ENCODE peak calls at places on chromosomes 7 and 10, in seven cellular contexts. X is hippocampal formation; J is NCI-H1417; P is fibroblast of lung; L is lung; I is T-helper 1 cell; O is activated naive CD4-positive, alpha-beta T cell treated with anti-CD3 and anti-CD28 coated beads for 36 hours. H is an unnamed sample.

GRCh38 chr10:2938869-2939268 is 128.5 kb upstream of the PFKP start:
- DNase-seq in J (no peak), O (no peak), X (no peak), L (no peak), P (peak), I (no peak), H (no peak)

GRCh38 chr10:119834188-119834587 is 38.5 kb downstream of the MCMBP start:
- DNase-seq in X (no peak), I (no peak), O (peak), L (no peak), P (no peak), J (no peak), H (no peak)

GRCh38 chr10:60869916-60870728 is 73.9 kb downstream of the RHOBTB1 start:
- DNase-seq in J (peak), L (no peak), O (no peak), P (no peak), I (no peak), X (no peak), H (no peak)

GRCh38 chr7:26398436-26399308 is 107.0 kb downstream of the SNX10 start:
- DNase-seq in P (peak), J (peak), L (peak), I (no peak), X (no peak), O (peak), H (peak)

GRCh38 chr10:113139695-113140094 is 189.6 kb downstream of the TCF7L2 start:
- DNase-seq in L (no peak), P (peak), X (no peak), O (no peak), I (no peak), J (no peak), H (no peak)

GRCh38 chr7:74627699-74628411 is 29.7 kb upstream of the GTF2I start:
- DNase-seq in L (peak), J (peak), O (no peak), P (peak), I (no peak), X (no peak), H (no peak)

GRCh38 chr7:30867483-30867882 is 44.2 kb upstream of the AQP1 start:
- DNase-seq in X (no peak), P (no peak), J (no peak), I (no peak), O (no peak), L (no peak), H (no peak)

GRCh38 chr7:92835140-92835850 is 1.1 kb downstream of the CDK6 start:
- DNase-seq in L (peak), P (peak), X (peak), J (peak), I (peak), O (peak), H (no peak)

GRCh38 chr10:62482581-62482980 is 108.4 kb downstream of the ZNF365 start:
- DNase-seq in O (no peak), P (no peak), J (no peak), I (no peak), L (no peak), X (no peak), H (no peak)

GRCh38 chr7:74181821-74182220 is 7.7 kb downstream of the EIF4H start:
- DNase-seq in X (no peak), J (no peak), O (no peak), L (no peak), P (no peak), I (no peak), H (no peak)

GRCh38 chr10:129880191-129880590 is 83.9 kb downstream of the EBF3 start:
- DNase-seq in X (no peak), I (no peak), L (no peak), O (no peak), P (no peak), J (no peak), H (no peak)

GRCh38 chr10:103814626-103815370 is 40.6 kb downstream of the SH3PXD2A start:
- DNase-seq in X (no peak), J (no peak), O (no peak), L (no peak), I (no peak), P (peak), H (no peak)

GRCh38 chr10:61847640-61848039 is 53.9 kb upstream of the ARID5B start:
- DNase-seq in X (no peak), L (no peak), O (no peak), P (no peak), J (no peak), I (no peak), H (no peak)

GRCh38 chr7:78634073-78634472 is 819.4 kb downstream of the MAGI2 start:
- DNase-seq in X (peak), P (no peak), J (peak), I (no peak), L (no peak), O (no peak), H (no peak)

GRCh38 chr10:71694567-71694968 is 25.0 kb downstream of the C10orf105 start:
- DNase-seq in O (peak), X (no peak), P (no peak), L (peak), I (no peak), J (no peak), H (no peak)

GRCh38 chr10:95628786-95629185 is 27.7 kb downstream of the ALDH18A1 start:
- DNase-seq in P (no peak), L (no peak), X (no peak), I (no peak), J (no peak), O (no peak), H (no peak)

GRCh38 chr10:14380746-14381145 is 50.0 kb upstream of the FRMD4A start:
- DNase-seq in L (no peak), J (no peak), I (no peak), X (no peak), P (no peak), O (no peak), H (no peak)

GRCh38 chr10:132132391-132132841 is 54.3 kb upstream of the DPYSL4 start:
- DNase-seq in O (no peak), L (no peak), I (no peak), J (no peak), P (no peak), X (peak), H (no peak)

GRCh38 chr10:73553316-73553715 is 37.8 kb downstream of the USP54 start:
- DNase-seq in X (peak), O (no peak), L (no peak), J (no peak), I (no peak), P (no peak), H (peak)

GRCh38 chr10:5943536-5943935 is 33.8 kb downstream of the IL15RA start:
- DNase-seq in P (peak), J (peak), L (peak), X (no peak), O (no peak), I (no peak), H (no peak)

GRCh38 chr7:88927-89921 is 103.1 kb upstream of the FAM20C start:
- DNase-seq in J (no peak), L (peak), O (no peak), X (no peak), I (no peak), P (peak), H (no peak)

H was measured in cerebellum.